ENCODE peak calls at places on chromosomes 2 and 18, in seven cellular contexts. M, U, V, D, K, A and E are unnamed samples.

GRCh38 chr18:34929336-34929780 is 111.9 kb upstream of the MAPRE2 start:
- DNase-seq in M (peak), U (no peak), V (no peak), D (no peak), K (no peak), A (peak), E (peak)

GRCh38 chr2:206203331-206203730 is 43.6 kb downstream of the EEF1B2 start:
- DNase-seq in M (no peak), U (no peak), V (no peak), D (no peak), K (no peak), A (no peak), E (no peak)

GRCh38 chr2:161570424-161571050 is 53.7 kb upstream of the SLC4A10 start:
- DNase-seq in M (no peak), U (no peak), V (no peak), D (no peak), K (no peak), A (no peak), E (peak)

GRCh38 chr18:1708006-1708405 is 803.3 kb downstream of the ADCYAP1 start:
- DNase-seq in M (no peak), U (no peak), V (no peak), D (no peak), K (no peak), A (no peak), E (no peak)

GRCh38 chr2:26809876-26810577 is 24.2 kb downstream of the CENPA start:
- DNase-seq in M (no peak), U (no peak), V (no peak), D (no peak), K (no peak), A (no peak), E (peak)

GRCh38 chr2:181461056-181461630 is 4.0 kb downstream of the ITGA4 start:
- DNase-seq in M (no peak), U (no peak), V (no peak), D (no peak), K (peak), A (no peak), E (no peak)

GRCh38 chr2:241413929-241414580 is 58.0 kb downstream of the FARP2 start:
- DNase-seq in M (no peak), U (no peak), V (no peak), D (no peak), K (no peak), A (peak), E (no peak)

GRCh38 chr2:130341562-130342019 is 1.1 kb upstream of the IMP4 start:
- DNase-seq in M (peak), U (no peak), V (peak), D (no peak), K (peak), A (no peak), E (peak)

GRCh38 chr2:108535380-108535677 is 1.1 kb downstream of the LIMS1 start:
- DNase-seq in M (no peak), U (no peak), V (no peak), D (no peak), K (no peak), A (peak), E (no peak)

GRCh38 chr2:1731963-1732768 is 12.1 kb downstream of the PXDN start:
- DNase-seq in M (no peak), U (no peak), V (no peak), D (peak), K (no peak), A (peak), E (no peak)

GRCh38 chr2:6073260-6074141 is 381.3 kb downstream of the SOX11 start:
- DNase-seq in M (no peak), U (peak), V (no peak), D (peak), K (no peak), A (peak), E (peak)

GRCh38 chr2:27086722-27087446 is at the start of gene KHK:
- DNase-seq in M (peak), U (no peak), V (peak), D (peak), K (no peak), A (no peak), E (no peak)

GRCh38 chr18:456361-456821 is 44.1 kb downstream of the COLEC12 start:
- DNase-seq in M (no peak), U (no peak), V (no peak), D (no peak), K (no peak), A (peak), E (no peak)

GRCh38 chr18:75124967-75125358 is 84.0 kb downstream of the PTGR3 start:
- DNase-seq in M (no peak), U (no peak), V (no peak), D (peak), K (no peak), A (no peak), E (no peak)

GRCh38 chr2:19955544-19956422 is 34.1 kb downstream of the WDR35 start:
- DNase-seq in M (peak), U (peak), V (peak), D (peak), K (peak), A (peak), E (peak)

GRCh38 chr2:62475172-62476011 is 30.6 kb downstream of the TMEM17 start:
- DNase-seq in M (no peak), U (peak), V (no peak), D (peak), K (no peak), A (no peak), E (peak)

GRCh38 chr2:191635333-191636234 is 42.4 kb upstream of the NABP1 start:
- DNase-seq in M (no peak), U (no peak), V (no peak), D (no peak), K (no peak), A (peak), E (peak)

DNA sequence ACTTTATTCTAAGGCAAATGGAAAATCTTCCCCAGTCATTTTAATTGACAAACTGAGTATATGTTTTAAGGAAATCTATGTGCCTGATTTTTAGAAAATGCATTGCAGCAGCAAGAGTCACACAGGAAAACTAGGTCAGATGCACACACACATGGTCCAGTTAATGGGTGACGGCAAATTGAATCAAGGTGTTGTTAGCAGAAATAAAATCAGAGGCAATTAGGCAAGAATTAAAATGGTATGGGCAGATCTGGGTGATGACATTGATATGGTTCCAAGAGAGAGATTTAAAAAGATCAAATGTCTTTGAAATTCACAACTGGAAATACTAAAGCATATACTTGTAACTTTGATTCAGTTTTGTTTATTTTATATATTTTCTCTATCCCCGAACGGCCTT is 174.2 kb upstream of the CDH19 start:
- DNase-seq in M (no peak), U (no peak), V (no peak), D (no peak), K (no peak), A (no peak), E (no peak)
- H3K4me2 ChIP-seq in M (no peak), U (no peak), V (no peak), D (no peak), K (no peak), A (no peak), E (no peak)

DNA sequence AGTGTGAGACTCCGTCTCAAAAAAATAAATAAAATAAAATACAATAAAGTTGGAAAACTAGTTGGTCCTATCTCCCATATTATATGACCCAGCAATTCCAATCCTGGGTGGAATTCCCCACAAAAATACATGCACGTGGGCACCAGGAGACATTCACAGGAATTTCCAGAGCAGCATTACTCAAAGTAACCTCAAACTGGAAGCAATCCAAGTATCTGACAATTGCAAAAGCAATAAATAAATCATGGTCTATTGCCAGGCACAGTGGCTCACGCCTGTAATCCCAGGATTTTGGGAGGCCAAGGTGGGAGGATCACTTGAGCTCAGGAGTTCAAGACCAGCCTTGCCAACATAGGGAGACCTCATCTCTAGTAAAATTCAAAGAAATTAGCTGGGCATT is 101.2 kb upstream of the MAP4K4 start:
- DNase-seq in M (no peak), U (no peak), V (no peak), D (no peak), K (no peak), A (no peak), E (no peak)
- H3K4me2 ChIP-seq in M (no peak), U (no peak), V (no peak), D (no peak), K (no peak), A (no peak), E (no peak)

GRCh38 chr2:173990970-173991819 is 26.0 kb upstream of the SP3 start:
- DNase-seq in M (no peak), U (no peak), V (no peak), D (peak), K (peak), A (peak), E (no peak)
- H3K4me2 ChIP-seq in M (no peak), U (no peak), V (no peak), D (peak), K (peak), A (peak), E (no peak)

DNA sequence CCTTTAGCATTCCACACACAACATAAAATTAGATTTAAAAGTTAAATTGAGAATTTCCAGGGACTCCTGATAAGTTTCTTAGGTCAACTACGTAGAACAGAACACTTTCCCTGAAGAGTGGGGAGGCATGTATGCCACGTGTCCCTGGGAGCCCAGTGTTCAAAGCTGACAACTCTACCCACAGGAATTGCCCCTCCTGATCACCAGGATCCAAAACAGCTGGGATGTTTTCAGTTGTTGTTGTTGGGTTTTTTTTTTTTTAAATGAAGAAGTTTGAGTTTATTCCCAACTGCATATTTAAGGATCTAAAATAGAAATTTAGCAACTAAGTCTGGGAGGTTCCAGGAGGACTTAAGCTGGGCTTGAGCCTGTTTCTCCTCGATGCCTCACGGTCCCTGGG is 100.5 kb downstream of the TPGS2 start:
- DNase-seq in M (no peak), U (no peak), V (no peak), D (no peak), K (no peak), A (no peak), E (no peak)
- H3K4me2 ChIP-seq in M (no peak), U (no peak), V (no peak), D (no peak), K (no peak), A (no peak), E (no peak)